ENCODE peak calls at places on chromosomes 12 and 14, in ten cellular contexts. G is lower leg skin, D is IMR-90, R is ovary, J is transverse colon, B is uterus, X is adrenal gland, V is stomach, C is HCT116, A is NB4. L is an unnamed sample.

GRCh38 chr14:59389936-59390335 is 75.2 kb downstream of the GPR135 start:
- DNase-seq in G (no peak), D (peak; percentile 25), R (no peak), J (no peak), B (no peak), X (no peak), V (no peak), C (no peak), A (no peak), L (no peak)

GRCh38 chr12:11724888-11725310 is 75.4 kb downstream of the ETV6 start:
- DNase-seq in G (no peak), D (peak; percentile 56), R (no peak), J (no peak), B (peak; percentile 35), X (peak; percentile 49), V (no peak), C (no peak), A (peak; percentile 46), L (no peak)

GRCh38 chr14:66624319-66624937 is 116.5 kb downstream of the GPHN start:
- DNase-seq in G (peak; percentile 64), D (peak; percentile 69), R (peak; percentile 32), J (peak; percentile 35), B (no peak), X (peak; percentile 53), V (peak; percentile 71), C (peak; percentile 48), A (peak; percentile 65), L (no peak)

GRCh38 chr14:61644834-61645233 is 50.5 kb upstream of the HIF1A start:
- DNase-seq in G (no peak), D (peak; percentile 49), R (no peak), J (no peak), B (no peak), X (no peak), V (no peak), C (no peak), A (no peak), L (no peak)

GRCh38 chr12:63068857-63069442 is 82.1 kb downstream of the AVPR1A start:
- DNase-seq in G (no peak), D (peak; percentile 75), R (no peak), J (no peak), B (peak; percentile 16), X (no peak), V (no peak), C (peak; percentile 55), A (peak; percentile 54), L (no peak)

GRCh38 chr12:93818488-93819047 is 141.4 kb downstream of the CRADD start:
- DNase-seq in G (no peak), D (no peak), R (peak; percentile 33), J (no peak), B (peak; percentile 63), X (no peak), V (no peak), C (no peak), A (peak; percentile 17), L (no peak)

GRCh38 chr12:47156167-47156736 is 76.5 kb upstream of the AMIGO2 start:
- DNase-seq in G (no peak), D (peak; percentile 52), R (peak; percentile 61), J (no peak), B (peak; percentile 31), X (peak; percentile 80), V (no peak), C (no peak), A (peak; percentile 22), L (no peak)

GRCh38 chr12:68113644-68114043 is 45.9 kb downstream of the IFNG start:
- DNase-seq in G (no peak), D (no peak), R (no peak), J (peak; percentile 22), B (no peak), X (no peak), V (no peak), C (peak; percentile 22), A (peak; percentile 35), L (no peak)

GRCh38 chr12:65565601-65566560 is 258.4 kb upstream of the HMGA2 start:
- DNase-seq in G (no peak), D (peak; percentile 99), R (no peak), J (no peak), B (no peak), X (no peak), V (no peak), C (no peak), A (peak; percentile 53), L (no peak)

DNA sequence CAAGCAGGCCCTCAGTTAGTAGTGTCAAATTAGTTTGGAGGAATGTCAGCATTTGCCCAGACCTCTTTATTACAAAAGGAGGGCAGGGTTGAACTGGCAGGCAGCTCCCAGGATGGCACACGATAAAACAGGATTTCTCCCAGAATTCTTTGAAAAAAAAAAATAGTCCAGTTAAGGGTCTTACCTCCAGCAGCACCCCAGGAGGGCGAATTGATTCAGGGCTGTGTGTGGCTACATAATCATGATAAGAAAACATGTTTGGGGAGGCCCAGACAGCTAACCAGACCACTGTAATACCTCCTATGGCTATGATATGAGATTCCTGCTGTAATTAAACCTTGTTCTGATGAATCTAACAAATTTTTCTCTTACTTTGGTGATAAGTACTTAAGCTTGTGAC is 38.8 kb upstream of the NT5DC3 start:
- DNase-seq in G (no peak), D (no peak), R (no peak), J (no peak), B (no peak), X (no peak), V (no peak), C (no peak), A (no peak), L (no peak)
- TF ChIP-seq POLR2A in G (no peak), D (no peak), R (no peak), J (no peak), B (no peak), X (no peak), V (no peak), C (no peak), A (no peak), L (no peak)

GRCh38 chr12:28320353-28320752 is 130.1 kb downstream of the CCDC91 start:
- DNase-seq in G (no peak), D (no peak), R (no peak), J (no peak), B (no peak), X (no peak), V (no peak), C (no peak), A (no peak), L (no peak)

GRCh38 chr12:28313631-28314030 is 123.4 kb downstream of the CCDC91 start:
- DNase-seq in G (no peak), D (peak; percentile 43), R (no peak), J (no peak), B (no peak), X (peak; percentile 19), V (no peak), C (no peak), A (peak; percentile 21), L (no peak)

GRCh38 chr12:28316067-28316466 is 125.8 kb downstream of the CCDC91 start:
- DNase-seq in G (no peak), D (no peak), R (no peak), J (no peak), B (no peak), X (no peak), V (no peak), C (no peak), A (no peak), L (no peak)

GRCh38 chr12:28318273-28318672 is 128.0 kb downstream of the CCDC91 start:
- DNase-seq in G (no peak), D (no peak), R (no peak), J (no peak), B (no peak), X (no peak), V (no peak), C (no peak), A (peak; percentile 27), L (no peak)
- TF ChIP-seq POLR2A in G (no peak), D (no peak), R (no peak), J (no peak), B (no peak), X (no peak), V (no peak), C (no peak), A (no peak), L (no peak)

GRCh38 chr12:124454735-124455134 is 112.7 kb downstream of the NCOR2 start:
- DNase-seq in G (no peak), D (no peak), R (no peak), J (no peak), B (no peak), X (no peak), V (no peak), C (no peak), A (no peak), L (peak; percentile 55)

GRCh38 chr12:124457287-124458219 is 109.9 kb downstream of the NCOR2 start:
- DNase-seq in G (peak; percentile 97), D (peak; percentile 44), R (peak; percentile 79), J (peak; percentile 73), B (peak; percentile 92), X (peak; percentile 71), V (peak; percentile 54), C (no peak), A (peak; percentile 96), L (peak; percentile 91)

GRCh38 chr12:124455336-124455735 is 112.1 kb downstream of the NCOR2 start:
- DNase-seq in G (no peak), D (no peak), R (peak; percentile 23), J (no peak), B (no peak), X (no peak), V (no peak), C (no peak), A (no peak), L (peak; percentile 56)

GRCh38 chr12:124456652-124457152 is 110.7 kb downstream of the NCOR2 start:
- DNase-seq in G (no peak), D (no peak), R (peak; percentile 64), J (peak; percentile 61), B (no peak), X (no peak), V (no peak), C (no peak), A (peak; percentile 77), L (peak; percentile 65)

DNA sequence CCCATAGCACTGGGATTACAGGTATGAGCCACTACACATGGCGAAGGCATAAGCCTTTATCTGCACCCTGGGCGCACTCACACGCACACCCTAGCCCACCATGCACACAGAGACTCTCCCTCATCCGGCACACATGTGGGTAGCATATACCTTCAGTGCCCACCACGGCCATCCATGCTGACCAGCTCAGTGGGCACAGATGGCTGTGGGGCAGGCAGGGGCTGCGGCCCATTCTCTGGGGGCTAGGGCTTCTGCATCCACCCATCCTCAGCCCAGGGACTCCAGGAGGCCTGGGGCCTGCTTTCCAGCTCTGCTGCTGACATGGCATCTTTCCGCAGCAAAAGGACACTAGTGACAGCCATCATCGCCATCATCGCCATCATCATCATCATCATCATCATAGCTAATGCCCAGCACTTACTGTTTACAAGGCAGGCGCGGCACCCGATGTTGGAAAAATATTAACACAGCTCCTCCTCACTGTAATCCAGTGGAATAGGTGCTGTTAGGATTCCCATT is 111.2 kb downstream of the NCOR2 start:
- DNase-seq in G (no peak), D (no peak), R (no peak), J (no peak), B (no peak), X (no peak), V (no peak), C (no peak), A (no peak), L (peak; percentile 57)
- TF ChIP-seq POLR2A in G (no peak), D (no peak), R (no peak), J (no peak), B (no peak), X (no peak), V (no peak), C (no peak), A (no peak), L (no peak)

DNA sequence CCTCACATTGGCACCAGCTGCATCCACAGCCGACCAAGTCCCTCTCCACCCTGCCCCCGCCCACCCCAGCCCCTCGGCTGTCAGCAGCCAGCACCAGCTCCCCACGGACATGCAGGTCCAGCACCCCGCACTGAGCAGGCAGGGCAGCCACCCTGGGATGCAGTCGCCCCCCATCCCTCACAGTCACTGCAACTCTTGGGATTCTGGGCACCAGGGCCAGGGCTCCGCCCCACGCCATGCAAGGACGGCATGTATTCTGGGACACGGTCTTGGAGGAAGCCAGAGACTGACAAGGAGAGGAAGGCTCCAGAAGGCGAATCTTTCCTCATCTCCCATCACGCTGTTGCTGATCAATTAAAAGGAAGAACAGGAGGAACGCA is 54.4 kb upstream of the DIO3 start:
- DNase-seq in G (peak; percentile 87), D (no peak), R (peak; percentile 14), J (peak; percentile 5), B (peak; percentile 13), X (no peak), V (peak; percentile 17), C (no peak), A (no peak), L (peak; percentile 79)
- TF ChIP-seq POLR2A in G (no peak), D (no peak), R (no peak), J (no peak), B (no peak), X (no peak), V (no peak), C (no peak), A (no peak), L (no peak)